ENCODE peak calls at places on chromosomes 5 and 9, in nine cellular contexts. K is body of pancreas, A is PC-3, L is OCI-LY7, S is upper lobe of right lung, I is left ventricle myocardium inferior, J is lower lobe of right lung, B is kidney, E is SK-N-SH. G is an unnamed sample. For H3K4me1 and H3K36me3, the result is how much of the 10 kb centered on the place peaks cover.

GRCh38 chr9:120713257-120714087 is 798 bp downstream of the MEGF9 start:
- DNase-seq in K (peak), A (peak), L (no peak), S (peak), I (peak), J (peak), B (peak), E (peak), G (peak)

GRCh38 chr9:87112656-87113055 is 165.3 kb upstream of the GAS1 start:
- DNase-seq in K (no peak), A (no peak), L (no peak), S (no peak), I (no peak), J (no peak), B (no peak), E (no peak), G (no peak)

GRCh38 chr5:157172408-157172807 is 6.3 kb upstream of the GARIN3 start:
- DNase-seq in K (no peak), A (no peak), L (peak), S (no peak), I (no peak), J (no peak), B (no peak), E (no peak), G (no peak)

GRCh38 chr9:38445154-38446043 is 21.1 kb upstream of the IGFBPL1 start:
- DNase-seq in K (no peak), A (no peak), L (peak), S (no peak), I (no peak), J (no peak), B (no peak), E (no peak), G (no peak)

GRCh38 chr9:70256123-70256551 is 2.6 kb upstream of the SMC5 start:
- DNase-seq in K (peak), A (peak), L (no peak), S (no peak), I (no peak), J (no peak), B (no peak), E (no peak), G (no peak)

GRCh38 chr5:96893342-96893741 is 17.0 kb downstream of the ERAP2 start:
- DNase-seq in K (no peak), A (peak), L (no peak), S (no peak), I (no peak), J (no peak), B (no peak), E (no peak), G (no peak)

GRCh38 chr5:52896524-52897237 is 92.5 kb upstream of the ITGA2 start:
- DNase-seq in K (no peak), A (no peak), L (no peak), S (no peak), I (no peak), J (no peak), B (no peak), E (no peak), G (no peak)

GRCh38 chr9:117916291-117916690 is 212.1 kb downstream of the TLR4 start:
- DNase-seq in K (no peak), A (no peak), L (no peak), S (no peak), I (no peak), J (no peak), B (no peak), E (no peak), G (no peak)

GRCh38 chr5:110288766-110289165 is 437.7 kb downstream of the TMEM232 start:
- DNase-seq in K (no peak), A (peak), L (no peak), S (no peak), I (no peak), J (no peak), B (no peak), E (no peak), G (no peak)

GRCh38 chr9:101212661-101213060 is 172.1 kb downstream of the BAAT start:
- DNase-seq in K (no peak), A (no peak), L (no peak), S (no peak), I (no peak), J (no peak), B (no peak), E (no peak), G (no peak)

GRCh38 chr9:124894741-124895170 is 32.8 kb downstream of the ARPC5L start:
- DNase-seq in K (no peak), A (peak), L (peak), S (no peak), I (no peak), J (no peak), B (no peak), E (no peak), G (no peak)

GRCh38 chr5:133196441-133197085 is 144.8 kb downstream of the HSPA4 start:
- DNase-seq in K (no peak), A (no peak), L (no peak), S (no peak), I (no peak), J (no peak), B (no peak), E (no peak), G (no peak)

GRCh38 chr9:97930972-97931371 is 7.0 kb downstream of the HEMGN start:
- DNase-seq in K (no peak), A (no peak), L (peak), S (no peak), I (no peak), J (no peak), B (no peak), E (no peak), G (no peak)

GRCh38 chr5:3325811-3326568 is 269.6 kb upstream of the IRX1 start:
- DNase-seq in K (no peak), A (no peak), L (no peak), S (no peak), I (no peak), J (no peak), B (no peak), E (no peak), G (no peak)

GRCh38 chr9:131912069-131912468 is 167.6 kb downstream of the MED27 start:
- DNase-seq in K (no peak), A (no peak), L (no peak), S (no peak), I (no peak), J (no peak), B (no peak), E (no peak), G (no peak)

GRCh38 chr9:16202221-16202620 is 649.4 kb downstream of the CCDC171 start:
- DNase-seq in K (no peak), A (no peak), L (no peak), S (no peak), I (no peak), J (no peak), B (no peak), E (no peak), G (no peak)

GRCh38 chr5:7754997-7755596 is 95.8 kb downstream of the CFAP90 start:
- DNase-seq in K (peak), A (peak), L (peak), S (peak), I (no peak), J (peak), B (no peak), E (peak), G (no peak)

GRCh38 chr5:32331217-32331926 is 18.6 kb upstream of the MTMR12 start:
- DNase-seq in K (peak), A (peak), L (no peak), S (no peak), I (no peak), J (no peak), B (no peak), E (no peak), G (no peak)

GRCh38 chr5:68932830-68933434 is 160.9 kb upstream of the SLC30A5 start:
- DNase-seq in K (no peak), A (no peak), L (peak), S (no peak), I (no peak), J (no peak), B (no peak), E (no peak), G (no peak)

GRCh38 chr5:149450199-149450598 is 71.1 kb upstream of the IL17B start:
- DNase-seq in K (peak), A (no peak), L (no peak), S (peak), I (peak), J (no peak), B (peak), E (no peak), G (peak)
- H3K4me1 ChIP-seq in K (under half), A (under half), L (under half), S (half or more), I (half or more), J (half or more), B (under half), E (under half), G (half or more)

GRCh38 chr9:134156564-134157377 is 7.6 kb downstream of the RNU6ATAC start:
- DNase-seq in K (no peak), A (no peak), L (no peak), S (no peak), I (no peak), J (no peak), B (no peak), E (no peak), G (no peak)
- H3K36me3 ChIP-seq in K (under half), A (under half), L (half or more), S (half or more), I (half or more), J (half or more), B (under half), E (under half), G (half or more)

GRCh38 chr9:127506814-127507750 is 55.8 kb downstream of the LRSAM1 start:
- DNase-seq in K (no peak), A (no peak), L (no peak), S (peak), I (no peak), J (no peak), B (no peak), E (peak), G (no peak)

GRCh38 chr9:127504887-127505251 is 53.6 kb downstream of the LRSAM1 start:
- DNase-seq in K (no peak), A (no peak), L (no peak), S (peak), I (no peak), J (no peak), B (no peak), E (no peak), G (no peak)

GRCh38 chr9:127507751-127508648 is 56.7 kb downstream of the LRSAM1 start:
- DNase-seq in K (no peak), A (no peak), L (no peak), S (peak), I (no peak), J (no peak), B (no peak), E (no peak), G (no peak)

GRCh38 chr9:127505396-127506116 is 54.2 kb downstream of the LRSAM1 start:
- DNase-seq in K (no peak), A (peak), L (peak), S (peak), I (no peak), J (no peak), B (no peak), E (peak), G (no peak)

DNA sequence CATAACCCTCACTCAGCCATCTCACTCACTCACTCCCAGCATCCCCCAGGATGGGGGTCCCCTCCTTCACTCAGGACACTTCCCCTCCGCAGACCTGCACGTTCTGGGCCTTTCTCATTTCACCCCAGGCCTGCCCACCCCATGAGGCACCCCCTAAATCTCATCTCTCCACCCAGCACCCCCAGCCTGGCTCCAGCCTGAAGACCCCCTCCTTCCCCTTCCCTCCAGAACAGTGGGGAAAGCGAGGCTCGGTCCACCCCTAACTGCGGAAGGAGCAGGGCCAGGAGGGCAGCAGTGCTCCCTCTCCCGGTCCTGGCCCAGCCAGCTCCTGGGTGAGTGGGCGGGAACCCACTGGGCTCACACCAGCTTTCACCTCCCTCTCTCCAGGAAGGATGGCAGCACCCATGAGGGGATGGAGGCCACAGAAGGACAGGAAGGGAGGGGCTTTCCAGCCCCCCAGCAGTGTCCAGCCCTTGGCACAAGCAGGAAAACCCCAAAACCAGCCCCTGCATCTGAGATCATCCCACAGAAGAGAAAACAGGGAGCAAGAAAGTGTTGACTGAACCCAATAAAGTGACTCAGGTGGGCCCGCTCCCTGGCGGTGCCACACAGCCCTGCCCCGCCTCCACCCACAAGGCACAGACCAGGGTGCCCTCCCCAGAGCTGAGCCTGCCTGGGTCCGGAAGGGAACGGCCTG is 55.0 kb downstream of the LRSAM1 start:
- DNase-seq in K (no peak), A (no peak), L (no peak), S (peak), I (no peak), J (no peak), B (no peak), E (no peak), G (no peak)
- TF ChIP-seq CTCF in K (no peak), A (no peak), L (peak), S (no peak), I (no peak), J (no peak), B (no peak), E (no peak), G (no peak)

DNA sequence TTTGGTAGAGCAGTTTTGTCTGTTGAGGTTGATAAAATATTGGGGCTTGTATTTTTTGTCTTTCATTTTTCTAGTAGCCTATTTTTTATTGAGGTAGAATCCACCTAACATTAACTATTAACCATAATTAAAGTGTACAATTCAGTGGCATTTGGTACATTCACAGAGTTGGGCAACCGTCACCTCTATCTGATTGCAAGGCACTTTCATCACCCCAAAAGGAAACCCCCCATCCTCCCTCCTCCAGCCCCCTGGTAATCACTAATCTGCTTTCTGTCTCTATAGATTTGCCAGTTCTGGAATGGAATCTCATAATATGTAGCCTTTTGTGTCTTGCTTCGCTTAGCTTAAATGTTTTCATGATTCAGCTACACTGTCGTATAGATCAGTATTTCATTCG is 55.5 kb upstream of the DMRT3 start:
- DNase-seq in K (no peak), A (no peak), L (no peak), S (no peak), I (no peak), J (no peak), B (no peak), E (no peak), G (no peak)
- H3K4me1 ChIP-seq in K (under half), A (under half), L (under half), S (under half), I (under half), J (under half), B (under half), E (under half), G (under half)

GRCh38 chr5:169705322-169705721 is 68.2 kb downstream of the DOCK2 start:
- DNase-seq in K (no peak), A (no peak), L (peak), S (no peak), I (no peak), J (no peak), B (no peak), E (no peak), G (no peak)

GRCh38 chr5:169706070-169706469 is 69.0 kb downstream of the DOCK2 start:
- DNase-seq in K (no peak), A (no peak), L (no peak), S (no peak), I (no peak), J (no peak), B (no peak), E (no peak), G (no peak)

GRCh38 chr5:169707714-169708113 is 70.6 kb downstream of the DOCK2 start:
- DNase-seq in K (no peak), A (no peak), L (no peak), S (no peak), I (no peak), J (no peak), B (no peak), E (no peak), G (no peak)

GRCh38 chr5:169703803-169704202 is 66.7 kb downstream of the DOCK2 start:
- DNase-seq in K (no peak), A (no peak), L (no peak), S (no peak), I (no peak), J (no peak), B (no peak), E (no peak), G (no peak)

GRCh38 chr5:169706758-169707450 is 69.8 kb downstream of the DOCK2 start:
- DNase-seq in K (no peak), A (peak), L (no peak), S (no peak), I (no peak), J (no peak), B (no peak), E (no peak), G (no peak)
- H3K36me3 ChIP-seq in K (under half), A (under half), L (half or more), S (under half), I (under half), J (under half), B (under half), E (under half), G (under half)

DNA sequence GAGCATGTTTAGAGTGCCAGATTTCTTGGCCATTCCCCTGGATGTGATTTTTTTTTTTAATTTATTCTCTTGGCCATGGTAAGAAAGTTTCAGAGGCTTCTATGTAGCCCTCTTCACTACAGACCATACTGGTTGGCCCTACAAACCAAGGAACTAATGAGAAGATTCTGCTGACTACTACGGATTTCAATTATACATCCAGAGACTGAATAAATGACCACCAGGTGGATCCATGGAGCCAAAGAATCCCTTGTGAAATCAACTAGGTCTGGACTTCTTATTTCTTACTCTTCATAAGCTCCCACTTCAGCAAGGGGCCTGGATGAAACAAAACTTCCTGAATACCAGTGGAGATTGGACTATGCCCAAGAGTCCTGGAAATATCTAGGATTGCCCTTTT is 27.6 kb downstream of the ZNF622 start:
- DNase-seq in K (no peak), A (peak), L (no peak), S (no peak), I (no peak), J (no peak), B (no peak), E (no peak), G (no peak)
- TF ChIP-seq CTCF in K (no peak), A (peak), L (no peak), S (no peak), I (peak), J (no peak), B (no peak), E (no peak), G (no peak)